ENCODE peak calls at places on chromosomes 1 and 21, in four cellular contexts. I is stimulated activated CD4-positive, alpha-beta T cell treated with anti-CD3 and anti-CD28 coated beads, Interleukin-12 subunit alpha, Interleukin-12 subunit beta, amount 100 ng/mL, for 4 hours; Q is T-helper 2 cell; S is hypothalamus. F is an unnamed sample.

GRCh38 chr1:64304744-64305143 is 101.3 kb downstream of the UBE2U start:
- DNase-seq in I (no peak), Q (no peak), S (no peak), F (no peak)

GRCh38 chr1:36584874-36585759 is 102.4 kb upstream of the CSF3R start:
- DNase-seq in S (no peak), Q (no peak), I (no peak), F (no peak)

GRCh38 chr21:36428789-36429671 is 43.8 kb downstream of the CHAF1B start:
- DNase-seq in I (no peak), Q (no peak), S (no peak), F (no peak)

GRCh38 chr1:5811419-5811818 is 180.8 kb downstream of the NPHP4 start:
- DNase-seq in Q (no peak), S (no peak), I (no peak), F (no peak)

GRCh38 chr1:35935436-35935835 is 4.5 kb downstream of the AGO3 start:
- DNase-seq in Q (no peak), S (no peak), I (no peak), F (no peak)

GRCh38 chr1:167717351-167717750 is 4.4 kb upstream of the MPZL1 start:
- DNase-seq in I (no peak), Q (no peak), S (no peak), F (no peak)

GRCh38 chr1:226574044-226574443 is 25.5 kb downstream of the STUM start:
- DNase-seq in I (no peak), Q (no peak), S (no peak), F (no peak)

GRCh38 chr1:201183209-201183608 is 7.4 kb upstream of the IGFN1 start:
- DNase-seq in Q (no peak), S (no peak), I (no peak), F (no peak)

GRCh38 chr1:84345220-84345619 is 43.7 kb downstream of the SAMD13 start:
- DNase-seq in Q (no peak), S (no peak), I (no peak), F (no peak)

GRCh38 chr1:26225033-26225831 is 8.8 kb upstream of the CEP85 start:
- DNase-seq in I (peak), Q (no peak), S (peak), F (peak)

GRCh38 chr1:212368073-212368484 is 46.6 kb downstream of the PACC1 start:
- DNase-seq in I (peak), Q (peak), S (no peak), F (peak)

GRCh38 chr21:25298512-25299491 is 308.5 kb downstream of the MRPL39 start:
- DNase-seq in S (no peak), Q (no peak), I (no peak), F (no peak)

GRCh38 chr1:160177667-160178066 is 12.7 kb upstream of the CASQ1 start:
- DNase-seq in I (no peak), Q (no peak), S (no peak), F (no peak)

GRCh38 chr1:156420209-156421061 is 51.4 kb downstream of the RHBG start:
- DNase-seq in I (peak), Q (peak), S (no peak), F (no peak)

GRCh38 chr1:62364726-62365125 is 45.5 kb upstream of the KANK4 start:
- DNase-seq in Q (no peak), S (no peak), I (no peak), F (no peak)

GRCh38 chr1:226967665-226968064 is 27.6 kb downstream of the COQ8A start:
- DNase-seq in S (no peak), Q (no peak), I (no peak), F (no peak)

GRCh38 chr1:157784801-157785200 is 7.9 kb upstream of the FCRL2 start:
- DNase-seq in I (no peak), S (no peak), Q (no peak), F (no peak)

GRCh38 chr21:26177187-26177586 is 6.6 kb upstream of the APP start:
- DNase-seq in Q (no peak), I (no peak), S (no peak), F (peak)